ENCODE peak calls at places on chromosomes 6 and 20, in six cellular contexts. B, M, E, X, C and H are unnamed samples.

GRCh38 chr6:24520929-24521546 is 26.3 kb downstream of the ALDH5A1 start:
- DNase-seq in B (no peak), M (no peak), E (peak; percentile 87), X (peak; percentile 65), C (no peak), H (peak; percentile 85)

GRCh38 chr6:36574679-36575078 is 19.5 kb upstream of the SRSF3 start:
- DNase-seq in B (no peak), M (no peak), E (no peak), X (no peak), C (no peak), H (no peak)

GRCh38 chr6:38337819-38338465 is 301.8 kb downstream of the BTBD9 start:
- DNase-seq in B (no peak), M (no peak), E (no peak), X (no peak), C (no peak), H (no peak)

GRCh38 chr6:106181664-106182418 is 95.7 kb downstream of the PRDM1 start:
- DNase-seq in B (no peak), M (no peak), E (no peak), X (no peak), C (no peak), H (no peak)

GRCh38 chr20:51510961-51511360 is 31.6 kb downstream of the NFATC2 start:
- DNase-seq in B (no peak), M (no peak), E (no peak), X (no peak), C (no peak), H (no peak)

GRCh38 chr20:19968488-19969073 is 48.6 kb upstream of the NAA20 start:
- DNase-seq in B (no peak), M (no peak), E (no peak), X (no peak), C (no peak), H (no peak)

GRCh38 chr6:133156689-133157088 is 84.5 kb upstream of the EYA4 start:
- DNase-seq in B (no peak), M (no peak), E (no peak), X (no peak), C (no peak), H (no peak)

GRCh38 chr6:5173862-5174643 is 86.7 kb downstream of the LYRM4 start:
- DNase-seq in B (no peak), M (no peak), E (no peak), X (no peak), C (no peak), H (no peak)

GRCh38 chr20:49448917-49449316 is 33.6 kb downstream of the KCNB1 start:
- DNase-seq in B (no peak), M (no peak), E (peak; percentile 79), X (no peak), C (no peak), H (no peak)

GRCh38 chr6:35300848-35301247 is 3.2 kb downstream of the DEF6 start:
- DNase-seq in B (no peak), M (no peak), E (no peak), X (no peak), C (peak; percentile 62), H (no peak)

GRCh38 chr6:53240763-53241162 is 92.1 kb upstream of the GCM1 start:
- DNase-seq in B (no peak), M (no peak), E (no peak), X (no peak), C (no peak), H (no peak)

GRCh38 chr6:11113038-11113437 is 1.5 kb upstream of the ERVFRD-1 start:
- DNase-seq in B (no peak), M (no peak), E (no peak), X (no peak), C (no peak), H (no peak)

GRCh38 chr20:43849496-43850197 is 65.0 kb upstream of the TOX2 start:
- DNase-seq in B (no peak), M (no peak), E (no peak), X (no peak), C (no peak), H (no peak)

GRCh38 chr6:81767163-81768000 is 14.9 kb upstream of the TENT5A start:
- DNase-seq in B (peak; percentile 31), M (no peak), E (no peak), X (no peak), C (no peak), H (no peak)

GRCh38 chr6:33437666-33438065 is 16.7 kb upstream of the ZBTB9 start:
- DNase-seq in B (no peak), M (no peak), E (no peak), X (no peak), C (no peak), H (no peak)
- H3K36me3 ChIP-seq in B (peaks cover 1% of the 10 kb centered on the region), M (peaks cover 30% of the 10 kb centered on the region), E (peaks cover 53% of the 10 kb centered on the region), X (no peaks in the 10 kb centered on the region), C (peaks cover 33% of the 10 kb centered on the region), H (peaks cover 89% of the 10 kb centered on the region)

DNA sequence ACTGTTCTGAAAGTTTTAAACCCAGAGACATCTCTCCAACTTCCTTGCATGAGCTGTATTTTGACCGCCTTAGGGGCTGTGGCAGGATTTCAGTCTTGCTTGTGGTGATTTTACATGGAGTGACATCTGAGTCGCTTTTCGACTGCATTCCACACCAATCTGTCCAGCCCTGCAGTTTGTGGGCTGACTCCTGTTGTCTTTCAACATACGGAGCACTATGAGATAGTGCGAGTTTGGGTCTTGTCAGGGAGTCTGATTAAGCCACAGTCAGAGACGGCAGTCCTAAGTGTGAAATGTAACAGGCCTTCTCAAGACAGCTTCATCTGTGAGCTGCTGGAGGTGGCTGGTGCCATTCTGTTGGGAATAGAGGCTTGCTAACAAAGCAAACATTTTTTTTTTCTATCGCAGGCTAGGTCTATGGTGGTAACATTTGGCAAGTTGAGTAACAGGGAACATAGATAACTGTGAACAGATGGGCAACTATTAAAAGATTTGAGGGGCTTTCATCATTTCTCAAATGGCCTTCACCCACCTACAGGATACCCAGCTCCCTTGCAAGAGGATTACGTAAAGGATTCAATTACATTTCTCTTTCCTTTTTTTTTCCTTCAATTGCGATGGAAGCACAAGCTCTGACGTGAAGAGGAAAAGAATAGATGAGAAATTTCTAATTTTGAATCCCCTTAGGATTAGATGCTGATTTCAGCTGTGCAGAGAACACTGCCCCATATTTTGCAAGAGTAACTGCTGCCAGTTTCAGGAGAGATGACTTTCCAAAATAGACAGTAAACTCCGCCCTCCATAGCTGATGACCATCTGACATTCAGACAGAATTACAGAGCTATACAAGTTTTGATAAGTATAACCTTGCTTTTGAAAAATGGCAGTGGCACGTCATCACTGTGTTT is 25.1 kb downstream of the CAP2 start:
- DNase-seq in B (no peak), M (no peak), E (peak; percentile 75), X (no peak), C (no peak), H (peak; percentile 52)
- H3K4me3 ChIP-seq in B (no peak overlapping the region), M (peak overlapping the region; percentile 60), E (peak overlapping the region; percentile 71), X (no peak overlapping the region), C (peak overlapping the region; percentile 32), H (peak overlapping the region; percentile 11)

GRCh38 chr6:100121854-100122609 is 128.0 kb upstream of the MCHR2 start:
- DNase-seq in B (no peak), M (no peak), E (no peak), X (no peak), C (no peak), H (no peak)

GRCh38 chr6:100130630-100131029 is 136.6 kb upstream of the MCHR2 start:
- DNase-seq in B (no peak), M (no peak), E (no peak), X (no peak), C (no peak), H (no peak)

GRCh38 chr6:100132005-100132404 is 138.0 kb upstream of the MCHR2 start:
- DNase-seq in B (no peak), M (no peak), E (no peak), X (no peak), C (no peak), H (no peak)

GRCh38 chr6:100126682-100127484 is 132.9 kb upstream of the MCHR2 start:
- DNase-seq in B (no peak), M (no peak), E (no peak), X (no peak), C (no peak), H (no peak)
- TF ChIP-seq CTCF in B (no peak), M (no peak), E (no peak), X (no peak), C (no peak), H (no peak)

GRCh38 chr20:34995192-34995591 is 39.5 kb downstream of the MYH7B start:
- DNase-seq in B (no peak), M (no peak), E (no peak), X (no peak), C (no peak), H (no peak)

GRCh38 chr20:34995696-34996095 is 40.0 kb downstream of the MYH7B start:
- DNase-seq in B (no peak), M (no peak), E (no peak), X (no peak), C (no peak), H (no peak)

GRCh38 chr20:34994509-34995131 is 39.0 kb downstream of the MYH7B start:
- DNase-seq in B (no peak), M (no peak), E (no peak), X (no peak), C (no peak), H (no peak)

GRCh38 chr20:34992751-34993417 is 37.2 kb downstream of the MYH7B start:
- DNase-seq in B (no peak), M (no peak), E (no peak), X (no peak), C (no peak), H (no peak)

GRCh38 chr20:34993941-34994508 is 38.4 kb downstream of the MYH7B start:
- DNase-seq in B (no peak), M (no peak), E (no peak), X (no peak), C (no peak), H (no peak)
- H3K36me3 ChIP-seq in B (peaks cover 5% of the 10 kb centered on the region), M (peaks cover 36% of the 10 kb centered on the region), E (peaks cover 16% of the 10 kb centered on the region), X (no peaks in the 10 kb centered on the region), C (peaks cover 37% of the 10 kb centered on the region), H (peaks cover 25% of the 10 kb centered on the region)

GRCh38 chr6:74946961-74947360 is 258.9 kb downstream of the COL12A1 start:
- DNase-seq in B (peak; percentile 21), M (no peak), E (no peak), X (no peak), C (no peak), H (no peak)
- H3K4me3 ChIP-seq in B (no peak overlapping the region), M (no peak overlapping the region), E (no peak overlapping the region), X (no peak overlapping the region), C (no peak overlapping the region), H (no peak overlapping the region)